ENCODE peak calls at places on chromosomes 4 and X, in five cellular contexts. One of them, this sample, is unnamed.

GRCh38 chrX:150451953-150452352 is 88.8 kb downstream of the MAMLD1 start:
- DNase-seq in stimulated activated CD4-positive, alpha-beta T cell treated with anti-CD3 and anti-CD28 coated beads, Interleukin-1b, Interleukin-23, amount 100 ng/mL, for 1 hour: no peak
- DNase-seq in T-cell: no peak
- DNase-seq in substantia nigra: no peak
- DNase-seq in kidney epithelial cell: no peak
- DNase-seq in this sample: no peak

GRCh38 chr4:11542952-11543351 is 114.3 kb upstream of the HS3ST1 start:
- DNase-seq in stimulated activated CD4-positive, alpha-beta T cell treated with anti-CD3 and anti-CD28 coated beads, Interleukin-1b, Interleukin-23, amount 100 ng/mL, for 1 hour: no peak
- DNase-seq in T-cell: no peak
- DNase-seq in substantia nigra: no peak
- DNase-seq in kidney epithelial cell: no peak
- DNase-seq in this sample: no peak

GRCh38 chrX:17521871-17522693 is 147.1 kb downstream of the NHS start:
- DNase-seq in stimulated activated CD4-positive, alpha-beta T cell treated with anti-CD3 and anti-CD28 coated beads, Interleukin-1b, Interleukin-23, amount 100 ng/mL, for 1 hour: no peak
- DNase-seq in T-cell: no peak
- DNase-seq in substantia nigra: no peak
- DNase-seq in kidney epithelial cell: no peak
- DNase-seq in this sample: no peak

GRCh38 chr4:161573836-161574235 is 590.0 kb downstream of the FSTL5 start:
- DNase-seq in stimulated activated CD4-positive, alpha-beta T cell treated with anti-CD3 and anti-CD28 coated beads, Interleukin-1b, Interleukin-23, amount 100 ng/mL, for 1 hour: no peak
- DNase-seq in T-cell: no peak
- DNase-seq in substantia nigra: no peak
- DNase-seq in kidney epithelial cell: no peak
- DNase-seq in this sample: no peak

GRCh38 chr4:169103966-169104412 is 93.9 kb upstream of the CBR4 start:
- DNase-seq in stimulated activated CD4-positive, alpha-beta T cell treated with anti-CD3 and anti-CD28 coated beads, Interleukin-1b, Interleukin-23, amount 100 ng/mL, for 1 hour: no peak
- DNase-seq in T-cell: no peak
- DNase-seq in substantia nigra: no peak
- DNase-seq in kidney epithelial cell: no peak
- DNase-seq in this sample: no peak

GRCh38 chr4:51842167-51842553 is 793 bp upstream of the DCUN1D4 start:
- DNase-seq in stimulated activated CD4-positive, alpha-beta T cell treated with anti-CD3 and anti-CD28 coated beads, Interleukin-1b, Interleukin-23, amount 100 ng/mL, for 1 hour: no peak
- DNase-seq in T-cell: no peak
- DNase-seq in substantia nigra: no peak
- DNase-seq in kidney epithelial cell: no peak
- DNase-seq in this sample: no peak

GRCh38 chrX:117510453-117510852 is 606.2 kb downstream of the KLHL13 start:
- DNase-seq in stimulated activated CD4-positive, alpha-beta T cell treated with anti-CD3 and anti-CD28 coated beads, Interleukin-1b, Interleukin-23, amount 100 ng/mL, for 1 hour: no peak
- DNase-seq in T-cell: no peak
- DNase-seq in substantia nigra: no peak
- DNase-seq in kidney epithelial cell: no peak
- DNase-seq in this sample: no peak

GRCh38 chr4:6116696-6117285 is 83.6 kb downstream of the JAKMIP1 start:
- DNase-seq in stimulated activated CD4-positive, alpha-beta T cell treated with anti-CD3 and anti-CD28 coated beads, Interleukin-1b, Interleukin-23, amount 100 ng/mL, for 1 hour: no peak
- DNase-seq in T-cell: no peak
- DNase-seq in substantia nigra: no peak
- DNase-seq in kidney epithelial cell: no peak
- DNase-seq in this sample: no peak

GRCh38 chrX:154417157-154417556 is 5.8 kb downstream of the TAFAZZIN start:
- DNase-seq in stimulated activated CD4-positive, alpha-beta T cell treated with anti-CD3 and anti-CD28 coated beads, Interleukin-1b, Interleukin-23, amount 100 ng/mL, for 1 hour: no peak
- DNase-seq in T-cell: no peak
- DNase-seq in substantia nigra: no peak
- DNase-seq in kidney epithelial cell: no peak
- DNase-seq in this sample: no peak

GRCh38 chr4:32775049-32775448 is 2054.9 kb downstream of the PCDH7 start:
- DNase-seq in stimulated activated CD4-positive, alpha-beta T cell treated with anti-CD3 and anti-CD28 coated beads, Interleukin-1b, Interleukin-23, amount 100 ng/mL, for 1 hour: no peak
- DNase-seq in T-cell: no peak
- DNase-seq in substantia nigra: no peak
- DNase-seq in kidney epithelial cell: peak; percentile 5
- DNase-seq in this sample: peak; percentile 18

GRCh38 chr4:163070023-163070422 is 96.7 kb downstream of the NAF1 start:
- DNase-seq in stimulated activated CD4-positive, alpha-beta T cell treated with anti-CD3 and anti-CD28 coated beads, Interleukin-1b, Interleukin-23, amount 100 ng/mL, for 1 hour: no peak
- DNase-seq in T-cell: no peak
- DNase-seq in substantia nigra: no peak
- DNase-seq in kidney epithelial cell: no peak
- DNase-seq in this sample: no peak

GRCh38 chr4:89837385-89837995 is 529 bp upstream of the SNCA start:
- DNase-seq in stimulated activated CD4-positive, alpha-beta T cell treated with anti-CD3 and anti-CD28 coated beads, Interleukin-1b, Interleukin-23, amount 100 ng/mL, for 1 hour: no peak
- DNase-seq in T-cell: no peak
- DNase-seq in substantia nigra: peak; percentile 39
- DNase-seq in kidney epithelial cell: no peak
- DNase-seq in this sample: no peak

GRCh38 chr4:139247241-139247640 is 32.8 kb downstream of the MGARP start:
- DNase-seq in stimulated activated CD4-positive, alpha-beta T cell treated with anti-CD3 and anti-CD28 coated beads, Interleukin-1b, Interleukin-23, amount 100 ng/mL, for 1 hour: no peak
- DNase-seq in T-cell: no peak
- DNase-seq in substantia nigra: no peak
- DNase-seq in kidney epithelial cell: no peak
- DNase-seq in this sample: no peak

GRCh38 chr4:153931804-153932203 is 142.9 kb upstream of the SFRP2 start:
- DNase-seq in stimulated activated CD4-positive, alpha-beta T cell treated with anti-CD3 and anti-CD28 coated beads, Interleukin-1b, Interleukin-23, amount 100 ng/mL, for 1 hour: no peak
- DNase-seq in T-cell: no peak
- DNase-seq in substantia nigra: no peak
- DNase-seq in kidney epithelial cell: peak; percentile 41
- DNase-seq in this sample: no peak

GRCh38 chrX:7552758-7553157 is 290.2 kb upstream of the VCX start:
- DNase-seq in stimulated activated CD4-positive, alpha-beta T cell treated with anti-CD3 and anti-CD28 coated beads, Interleukin-1b, Interleukin-23, amount 100 ng/mL, for 1 hour: no peak
- DNase-seq in T-cell: no peak
- DNase-seq in substantia nigra: no peak
- DNase-seq in kidney epithelial cell: no peak
- DNase-seq in this sample: no peak

GRCh38 chr4:110484767-110485166 is 8.8 kb downstream of the ENPEP start:
- DNase-seq in stimulated activated CD4-positive, alpha-beta T cell treated with anti-CD3 and anti-CD28 coated beads, Interleukin-1b, Interleukin-23, amount 100 ng/mL, for 1 hour: no peak
- DNase-seq in T-cell: no peak
- DNase-seq in substantia nigra: no peak
- DNase-seq in kidney epithelial cell: peak; percentile 89
- DNase-seq in this sample: no peak

GRCh38 chr4:123125477-123125876 is 203.1 kb upstream of the NUDT6 start:
- DNase-seq in stimulated activated CD4-positive, alpha-beta T cell treated with anti-CD3 and anti-CD28 coated beads, Interleukin-1b, Interleukin-23, amount 100 ng/mL, for 1 hour: no peak
- DNase-seq in T-cell: no peak
- DNase-seq in substantia nigra: no peak
- DNase-seq in kidney epithelial cell: no peak
- DNase-seq in this sample: no peak

GRCh38 chr4:126411047-126411446 is 1096.3 kb downstream of the FAT4 start:
- DNase-seq in stimulated activated CD4-positive, alpha-beta T cell treated with anti-CD3 and anti-CD28 coated beads, Interleukin-1b, Interleukin-23, amount 100 ng/mL, for 1 hour: no peak
- DNase-seq in T-cell: no peak
- DNase-seq in substantia nigra: no peak
- DNase-seq in kidney epithelial cell: no peak
- DNase-seq in this sample: no peak

GRCh38 chr4:154004859-154005520 is 216.1 kb upstream of the SFRP2 start:
- DNase-seq in stimulated activated CD4-positive, alpha-beta T cell treated with anti-CD3 and anti-CD28 coated beads, Interleukin-1b, Interleukin-23, amount 100 ng/mL, for 1 hour: no peak
- DNase-seq in T-cell: no peak
- DNase-seq in substantia nigra: no peak
- DNase-seq in kidney epithelial cell: peak; percentile 26
- DNase-seq in this sample: no peak

GRCh38 chr4:2166253-2166652 is 75.7 kb downstream of the HAUS3 start:
- DNase-seq in stimulated activated CD4-positive, alpha-beta T cell treated with anti-CD3 and anti-CD28 coated beads, Interleukin-1b, Interleukin-23, amount 100 ng/mL, for 1 hour: no peak
- DNase-seq in T-cell: no peak
- DNase-seq in substantia nigra: no peak
- DNase-seq in kidney epithelial cell: no peak
- DNase-seq in this sample: no peak

GRCh38 chr4:108868606-108869227 is 105.9 kb upstream of the ETNPPL start:
- DNase-seq in stimulated activated CD4-positive, alpha-beta T cell treated with anti-CD3 and anti-CD28 coated beads, Interleukin-1b, Interleukin-23, amount 100 ng/mL, for 1 hour: no peak
- DNase-seq in T-cell: no peak
- DNase-seq in substantia nigra: no peak
- DNase-seq in kidney epithelial cell: no peak
- DNase-seq in this sample: no peak

GRCh38 chrX:136847874-136848273 is 32.7 kb downstream of the RBMX start:
- DNase-seq in stimulated activated CD4-positive, alpha-beta T cell treated with anti-CD3 and anti-CD28 coated beads, Interleukin-1b, Interleukin-23, amount 100 ng/mL, for 1 hour: no peak
- DNase-seq in T-cell: no peak
- DNase-seq in substantia nigra: no peak
- DNase-seq in kidney epithelial cell: no peak
- DNase-seq in this sample: no peak

GRCh38 chrX:7204619-7205018 is 56.7 kb upstream of the PUDP start:
- DNase-seq in stimulated activated CD4-positive, alpha-beta T cell treated with anti-CD3 and anti-CD28 coated beads, Interleukin-1b, Interleukin-23, amount 100 ng/mL, for 1 hour: no peak
- DNase-seq in T-cell: no peak
- DNase-seq in substantia nigra: no peak
- DNase-seq in kidney epithelial cell: no peak
- DNase-seq in this sample: no peak

GRCh38 chr4:76546282-76547166 is 111.5 kb downstream of the SHROOM3 start:
- DNase-seq in stimulated activated CD4-positive, alpha-beta T cell treated with anti-CD3 and anti-CD28 coated beads, Interleukin-1b, Interleukin-23, amount 100 ng/mL, for 1 hour: no peak
- DNase-seq in T-cell: no peak
- DNase-seq in substantia nigra: no peak
- DNase-seq in kidney epithelial cell: peak; percentile 90
- DNase-seq in this sample: peak; percentile 55

GRCh38 chr4:3384391-3384770 is 57.4 kb upstream of the HGFAC start:
- DNase-seq in stimulated activated CD4-positive, alpha-beta T cell treated with anti-CD3 and anti-CD28 coated beads, Interleukin-1b, Interleukin-23, amount 100 ng/mL, for 1 hour: no peak
- DNase-seq in T-cell: no peak
- DNase-seq in substantia nigra: no peak
- DNase-seq in kidney epithelial cell: no peak
- DNase-seq in this sample: peak; percentile 49

GRCh38 chr4:102535398-102536082 is 34.4 kb downstream of the NFKB1 start:
- DNase-seq in stimulated activated CD4-positive, alpha-beta T cell treated with anti-CD3 and anti-CD28 coated beads, Interleukin-1b, Interleukin-23, amount 100 ng/mL, for 1 hour: no peak
- DNase-seq in T-cell: no peak
- DNase-seq in substantia nigra: no peak
- DNase-seq in kidney epithelial cell: peak; percentile 37
- DNase-seq in this sample: no peak

GRCh38 chr4:182574706-182575105 is 331.5 kb downstream of the TENM3 start:
- DNase-seq in stimulated activated CD4-positive, alpha-beta T cell treated with anti-CD3 and anti-CD28 coated beads, Interleukin-1b, Interleukin-23, amount 100 ng/mL, for 1 hour: no peak
- DNase-seq in T-cell: no peak
- DNase-seq in substantia nigra: no peak
- DNase-seq in kidney epithelial cell: no peak
- DNase-seq in this sample: no peak

GRCh38 chrX:27679281-27679680 is 89.1 kb downstream of the DCAF8L2 start:
- DNase-seq in stimulated activated CD4-positive, alpha-beta T cell treated with anti-CD3 and anti-CD28 coated beads, Interleukin-1b, Interleukin-23, amount 100 ng/mL, for 1 hour: no peak
- DNase-seq in T-cell: no peak
- DNase-seq in substantia nigra: no peak
- DNase-seq in kidney epithelial cell: no peak
- DNase-seq in this sample: no peak

GRCh38 chr4:89048906-89049601 is 7.9 kb downstream of the FAM13A start:
- DNase-seq in stimulated activated CD4-positive, alpha-beta T cell treated with anti-CD3 and anti-CD28 coated beads, Interleukin-1b, Interleukin-23, amount 100 ng/mL, for 1 hour: no peak
- DNase-seq in T-cell: no peak
- DNase-seq in substantia nigra: no peak
- DNase-seq in kidney epithelial cell: no peak
- DNase-seq in this sample: no peak

GRCh38 chr4:95572304-95572991 is 23.7 kb upstream of the UNC5C start:
- DNase-seq in stimulated activated CD4-positive, alpha-beta T cell treated with anti-CD3 and anti-CD28 coated beads, Interleukin-1b, Interleukin-23, amount 100 ng/mL, for 1 hour: no peak
- DNase-seq in T-cell: no peak
- DNase-seq in substantia nigra: no peak
- DNase-seq in kidney epithelial cell: peak; percentile 56
- DNase-seq in this sample: peak; percentile 10

GRCh38 chr4:89438102-89438831 is 130.7 kb upstream of the GPRIN3 start:
- DNase-seq in stimulated activated CD4-positive, alpha-beta T cell treated with anti-CD3 and anti-CD28 coated beads, Interleukin-1b, Interleukin-23, amount 100 ng/mL, for 1 hour: peak; percentile 14
- DNase-seq in T-cell: peak; percentile 27
- DNase-seq in substantia nigra: no peak
- DNase-seq in kidney epithelial cell: no peak
- DNase-seq in this sample: no peak